ENCODE peak calls at places on chromosomes 16 and 17, in four cellular contexts. Y is endothelial cell of umbilical vein; K is cardiac fibroblast; F is CD4-positive, alpha-beta T cell. N is an unnamed sample.

GRCh38 chr17:27323538-27324212 is 29.8 kb downstream of the WSB1 start:
- DNase-seq in Y (peak; percentile 77), K (peak; percentile 94), F (no peak), N (peak; percentile 52)

GRCh38 chr17:29162082-29162908 is 17.9 kb downstream of the MYO18A start:
- DNase-seq in Y (no peak), K (no peak), F (no peak), N (no peak)

GRCh38 chr16:66692341-66692740 is 4.2 kb downstream of the CMTM4 start:
- DNase-seq in Y (no peak), K (no peak), F (no peak), N (peak; percentile 94)

GRCh38 chr16:74025-74424 is 1.6 kb upstream of the RHBDF1 start:
- DNase-seq in Y (no peak), K (no peak), F (no peak), N (no peak)

GRCh38 chr17:16906670-16907069 is 65.2 kb downstream of the TNFRSF13B start:
- DNase-seq in Y (no peak), K (no peak), F (no peak), N (no peak)

GRCh38 chr16:70483426-70483825 is 29.0 kb downstream of the FCSK start:
- DNase-seq in Y (no peak), K (no peak), F (no peak), N (no peak)

GRCh38 chr16:65413861-65414260 is 292.0 kb upstream of the CDH11 start:
- DNase-seq in Y (no peak), K (no peak), F (no peak), N (no peak)

GRCh38 chr16:19415918-19416317 is 1.8 kb upstream of the TMC5 start:
- DNase-seq in Y (no peak), K (no peak), F (no peak), N (peak; percentile 45)

GRCh38 chr16:8204769-8205168 is 385.5 kb downstream of the TMEM114 start:
- DNase-seq in Y (no peak), K (no peak), F (no peak), N (no peak)

GRCh38 chr16:70688266-70688742 is 2.5 kb upstream of the MTSS2 start:
- DNase-seq in Y (peak; percentile 88), K (peak; percentile 91), F (no peak), N (peak; percentile 30)

GRCh38 chr16:3121843-3122467 is 9.6 kb downstream of the ZNF205 start:
- DNase-seq in Y (no peak), K (peak; percentile 70), F (no peak), N (no peak)

GRCh38 chr17:28662527-28662829 is 473 bp downstream of the SUPT6H start:
- DNase-seq in Y (no peak), K (no peak), F (no peak), N (no peak)

GRCh38 chr17:80957461-80957941 is 34.1 kb upstream of the CHMP6 start:
- DNase-seq in Y (no peak), K (no peak), F (no peak), N (no peak)

GRCh38 chr17:80961516-80961915 is 30.1 kb upstream of the CHMP6 start:
- DNase-seq in Y (no peak), K (no peak), F (no peak), N (no peak)

GRCh38 chr17:80960797-80961452 is 30.7 kb upstream of the CHMP6 start:
- DNase-seq in Y (no peak), K (no peak), F (no peak), N (no peak)

GRCh38 chr17:80960037-80960796 is 31.4 kb upstream of the CHMP6 start:
- DNase-seq in Y (no peak), K (no peak), F (no peak), N (no peak)

GRCh38 chr17:80959330-80960036 is 32.2 kb upstream of the CHMP6 start:
- DNase-seq in Y (no peak), K (peak; percentile 85), F (no peak), N (no peak)
- TF ChIP-seq CTCF in Y (no peak), K (no peak), F (no peak), N (no peak)

GRCh38 chr16:27344707-27345106 is 30.9 kb downstream of the IL4R start:
- DNase-seq in Y (no peak), K (no peak), F (no peak), N (no peak)
- TF ChIP-seq CTCF in Y (no peak), K (no peak), F (no peak), N (no peak)

GRCh38 chr16:11099672-11100195 is 155.4 kb downstream of the CLEC16A start:
- DNase-seq in Y (no peak), K (no peak), F (no peak), N (no peak)
- TF ChIP-seq CTCF in Y (no peak), K (no peak), F (no peak), N (no peak)

DNA sequence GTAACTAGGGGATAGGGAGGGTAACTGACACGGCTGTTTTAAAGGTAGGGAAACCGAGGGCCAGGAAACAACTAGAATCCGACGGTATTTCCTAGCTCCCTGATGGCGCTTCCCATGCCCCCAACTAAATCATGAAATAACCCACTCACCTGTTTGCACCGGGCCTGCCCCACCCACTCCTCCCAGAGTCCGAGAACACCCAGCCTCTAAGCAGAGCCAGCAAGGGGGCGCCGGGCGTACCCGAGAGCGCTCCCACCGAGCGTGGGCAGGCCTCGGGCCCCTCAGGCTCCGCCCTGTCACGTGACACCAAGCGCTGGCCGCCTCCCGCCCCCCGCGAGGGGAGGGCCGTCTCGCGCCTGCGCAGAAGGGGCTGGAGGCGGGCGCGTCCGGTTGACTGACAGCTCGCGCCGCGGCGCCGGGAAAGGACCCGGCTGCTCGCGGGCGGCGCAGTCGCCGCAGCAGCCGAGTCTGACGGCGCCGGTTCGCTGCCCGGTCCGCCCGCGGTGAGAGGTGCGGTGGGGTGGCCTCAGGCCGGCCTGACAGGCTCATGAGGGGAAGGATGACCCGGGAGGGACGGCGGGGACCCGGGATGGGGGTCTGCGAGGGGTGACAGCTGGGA is at the start of gene KIAA0513:
- DNase-seq in Y (peak; percentile 94), K (peak; percentile 96), F (peak; percentile 97), N (peak; percentile 93)
- TF ChIP-seq CTCF in Y (peak; percentile 33), K (peak; percentile 16), F (no peak), N (no peak)

DNA sequence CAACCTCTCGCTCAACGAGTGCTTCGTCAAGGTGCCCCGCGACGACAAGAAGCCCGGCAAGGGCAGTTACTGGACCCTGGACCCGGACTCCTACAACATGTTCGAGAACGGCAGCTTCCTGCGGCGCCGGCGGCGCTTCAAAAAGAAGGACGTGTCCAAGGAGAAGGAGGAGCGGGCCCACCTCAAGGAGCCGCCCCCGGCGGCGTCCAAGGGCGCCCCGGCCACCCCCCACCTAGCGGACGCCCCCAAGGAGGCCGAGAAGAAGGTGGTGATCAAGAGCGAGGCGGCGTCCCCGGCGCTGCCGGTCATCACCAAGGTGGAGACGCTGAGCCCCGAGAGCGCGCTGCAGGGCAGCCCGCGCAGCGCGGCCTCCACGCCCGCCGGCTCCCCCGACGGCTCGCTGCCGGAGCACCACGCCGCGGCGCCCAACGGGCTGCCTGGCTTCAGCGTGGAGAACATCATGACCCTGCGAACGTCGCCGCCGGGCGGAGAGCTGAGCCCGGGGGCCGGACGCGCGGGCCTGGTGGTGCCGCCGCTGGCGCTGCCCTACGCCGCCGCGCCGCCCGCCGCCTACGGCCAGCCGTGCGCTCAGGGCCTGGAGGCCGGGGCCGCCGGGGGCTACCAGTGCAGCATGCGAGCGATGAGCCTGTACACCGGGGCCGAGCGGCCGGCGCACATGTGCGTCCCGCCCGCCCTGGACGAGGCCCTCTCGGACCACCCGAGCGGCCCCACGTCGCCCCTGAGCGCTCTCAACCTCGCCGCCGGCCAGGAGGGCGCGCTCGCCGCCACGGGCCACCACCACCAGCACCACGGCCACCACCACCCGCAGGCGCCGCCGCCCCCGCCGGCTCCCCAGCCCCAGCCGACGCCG is 1.3 kb downstream of the FOXC2 start:
- DNase-seq in Y (peak; percentile 52), K (peak; percentile 70), F (no peak), N (peak; percentile 33)
- TF ChIP-seq CTCF in Y (peak; percentile 29), K (no peak), F (no peak), N (peak; percentile 15)

DNA sequence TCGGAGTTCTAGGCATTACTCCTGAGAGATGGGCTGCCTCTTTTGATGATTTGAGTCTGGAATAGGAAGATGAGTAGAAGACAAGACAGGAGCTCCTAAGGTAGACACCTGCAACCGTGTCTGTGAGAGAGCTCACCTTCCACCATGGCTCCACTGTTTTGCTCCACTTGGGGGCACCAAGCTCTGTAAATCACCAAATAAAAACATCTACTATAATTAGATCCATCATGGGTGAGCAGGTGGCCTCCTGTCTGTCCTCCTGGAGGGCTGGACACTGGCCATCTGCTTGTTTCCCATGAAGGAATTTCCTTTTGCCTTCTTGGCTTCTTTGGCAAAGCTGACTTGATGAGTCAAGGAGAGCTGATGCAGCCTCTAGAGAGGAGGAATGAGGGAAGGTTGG is 179.0 kb downstream of the HAPSTR1 start:
- DNase-seq in Y (no peak), K (no peak), F (no peak), N (no peak)
- TF ChIP-seq CTCF in Y (no peak), K (no peak), F (no peak), N (no peak)